ENCODE peak calls at places on chromosomes 1 and 21, in eight cellular contexts. One of them, this sample, is unnamed.

GRCh38 chr21:35048706-35049617 is at the start of gene RUNX1:
- DNase-seq in right cardiac atrium: no peak
- DNase-seq in stimulated activated CD4-positive, alpha-beta T cell treated with anti-CD3 and anti-CD28 coated beads, Interleukin-15, amount 100 ng/mL, for 24 hours: peak; percentile 86
- DNase-seq in astrocyte of the hippocampus: peak; percentile 90
- DNase-seq in activated CD8-positive, alpha-beta memory T cell treated with anti-CD3 and anti-CD28 coated beads, Interleukin-2, amount 10 ng/mL, durations not matched to agents 7 days and 5 days: peak; percentile 94
- DNase-seq in NAMALWA: peak; percentile 96
- DNase-seq in cardiac septum: peak; percentile 83
- DNase-seq in memory B cell: peak; percentile 59
- DNase-seq in this sample: peak; percentile 96

GRCh38 chr1:53413175-53414001 is 45.8 kb upstream of the DMRTB1 start:
- DNase-seq in stimulated activated CD4-positive, alpha-beta T cell treated with anti-CD3 and anti-CD28 coated beads, Interleukin-15, amount 100 ng/mL, for 24 hours: peak; percentile 72
- DNase-seq in activated CD8-positive, alpha-beta memory T cell treated with anti-CD3 and anti-CD28 coated beads, Interleukin-2, amount 10 ng/mL, durations not matched to agents 7 days and 5 days: peak; percentile 86
- DNase-seq in NAMALWA: no peak
- DNase-seq in cardiac septum: no peak
- DNase-seq in memory B cell: no peak
- DNase-seq in right cardiac atrium: no peak
- DNase-seq in astrocyte of the hippocampus: peak; percentile 87
- DNase-seq in this sample: peak; percentile 89

GRCh38 chr1:38239258-38239657 is 192.7 kb upstream of the POU3F1 start:
- DNase-seq in activated CD8-positive, alpha-beta memory T cell treated with anti-CD3 and anti-CD28 coated beads, Interleukin-2, amount 10 ng/mL, durations not matched to agents 7 days and 5 days: no peak
- DNase-seq in memory B cell: no peak
- DNase-seq in NAMALWA: no peak
- DNase-seq in right cardiac atrium: no peak
- DNase-seq in stimulated activated CD4-positive, alpha-beta T cell treated with anti-CD3 and anti-CD28 coated beads, Interleukin-15, amount 100 ng/mL, for 24 hours: no peak
- DNase-seq in astrocyte of the hippocampus: no peak
- DNase-seq in cardiac septum: peak; percentile 63
- DNase-seq in this sample: no peak

GRCh38 chr1:53172751-53173498 is 23.7 kb upstream of the CPT2 start:
- DNase-seq in activated CD8-positive, alpha-beta memory T cell treated with anti-CD3 and anti-CD28 coated beads, Interleukin-2, amount 10 ng/mL, durations not matched to agents 7 days and 5 days: no peak
- DNase-seq in right cardiac atrium: no peak
- DNase-seq in NAMALWA: peak; percentile 74
- DNase-seq in astrocyte of the hippocampus: peak; percentile 28
- DNase-seq in cardiac septum: no peak
- DNase-seq in stimulated activated CD4-positive, alpha-beta T cell treated with anti-CD3 and anti-CD28 coated beads, Interleukin-15, amount 100 ng/mL, for 24 hours: no peak
- DNase-seq in memory B cell: peak; percentile 30
- DNase-seq in this sample: no peak

GRCh38 chr1:155014709-155015508 is 12.3 kb downstream of the ZBTB7B start:
- DNase-seq in stimulated activated CD4-positive, alpha-beta T cell treated with anti-CD3 and anti-CD28 coated beads, Interleukin-15, amount 100 ng/mL, for 24 hours: no peak
- DNase-seq in cardiac septum: no peak
- DNase-seq in memory B cell: no peak
- DNase-seq in astrocyte of the hippocampus: no peak
- DNase-seq in activated CD8-positive, alpha-beta memory T cell treated with anti-CD3 and anti-CD28 coated beads, Interleukin-2, amount 10 ng/mL, durations not matched to agents 7 days and 5 days: no peak
- DNase-seq in NAMALWA: no peak
- DNase-seq in right cardiac atrium: no peak
- DNase-seq in this sample: no peak

GRCh38 chr1:204213668-204214662 is at the start of gene GOLT1A:
- DNase-seq in right cardiac atrium: peak; percentile 82
- DNase-seq in activated CD8-positive, alpha-beta memory T cell treated with anti-CD3 and anti-CD28 coated beads, Interleukin-2, amount 10 ng/mL, durations not matched to agents 7 days and 5 days: peak; percentile 53
- DNase-seq in memory B cell: no peak
- DNase-seq in astrocyte of the hippocampus: peak; percentile 70
- DNase-seq in NAMALWA: no peak
- DNase-seq in stimulated activated CD4-positive, alpha-beta T cell treated with anti-CD3 and anti-CD28 coated beads, Interleukin-15, amount 100 ng/mL, for 24 hours: peak; percentile 68
- DNase-seq in cardiac septum: no peak
- DNase-seq in this sample: peak; percentile 52

GRCh38 chr1:155277896-155278688 is 829 bp downstream of the HCN3 start:
- DNase-seq in astrocyte of the hippocampus: peak; percentile 71
- DNase-seq in NAMALWA: peak; percentile 86
- DNase-seq in stimulated activated CD4-positive, alpha-beta T cell treated with anti-CD3 and anti-CD28 coated beads, Interleukin-15, amount 100 ng/mL, for 24 hours: peak; percentile 80
- DNase-seq in memory B cell: peak; percentile 69
- DNase-seq in cardiac septum: no peak
- DNase-seq in right cardiac atrium: peak; percentile 83
- DNase-seq in activated CD8-positive, alpha-beta memory T cell treated with anti-CD3 and anti-CD28 coated beads, Interleukin-2, amount 10 ng/mL, durations not matched to agents 7 days and 5 days: peak; percentile 78
- DNase-seq in this sample: peak; percentile 15

GRCh38 chr1:89615676-89616598 is 17.0 kb upstream of the LRRC8C start:
- DNase-seq in activated CD8-positive, alpha-beta memory T cell treated with anti-CD3 and anti-CD28 coated beads, Interleukin-2, amount 10 ng/mL, durations not matched to agents 7 days and 5 days: no peak
- DNase-seq in right cardiac atrium: peak; percentile 52
- DNase-seq in cardiac septum: no peak
- DNase-seq in NAMALWA: peak; percentile 57
- DNase-seq in memory B cell: no peak
- DNase-seq in astrocyte of the hippocampus: no peak
- DNase-seq in stimulated activated CD4-positive, alpha-beta T cell treated with anti-CD3 and anti-CD28 coated beads, Interleukin-15, amount 100 ng/mL, for 24 hours: peak; percentile 46
- DNase-seq in this sample: no peak

GRCh38 chr1:205258313-205259176 is 30.8 kb downstream of the TMCC2 start:
- DNase-seq in stimulated activated CD4-positive, alpha-beta T cell treated with anti-CD3 and anti-CD28 coated beads, Interleukin-15, amount 100 ng/mL, for 24 hours: no peak
- DNase-seq in cardiac septum: no peak
- DNase-seq in NAMALWA: peak; percentile 43
- DNase-seq in activated CD8-positive, alpha-beta memory T cell treated with anti-CD3 and anti-CD28 coated beads, Interleukin-2, amount 10 ng/mL, durations not matched to agents 7 days and 5 days: no peak
- DNase-seq in astrocyte of the hippocampus: peak; percentile 74
- DNase-seq in right cardiac atrium: no peak
- DNase-seq in memory B cell: no peak
- DNase-seq in this sample: peak; percentile 52

This sample was measured in astrocyte of the spinal cord.